ENCODE peak calls at places on chromosomes 4 and X, in four cellular contexts. X is HepG2, P is K562, J is GM12878. R is an unnamed sample.

GRCh38 chr4:87150498-87151261 is 69.7 kb downstream of the KLHL8 start:
- DNase-seq in X (peak), J (peak), P (peak), R (peak)

GRCh38 chr4:78650106-78651021 is 98.8 kb downstream of the ANXA3 start:
- DNase-seq in X (no peak), J (no peak), P (peak), R (no peak)

GRCh38 chrX:7347465-7347864 is 199.5 kb upstream of the PUDP start:
- DNase-seq in X (no peak), P (no peak), J (no peak), R (no peak)

GRCh38 chr4:37767546-37767945 is 58.9 kb upstream of the PGM2 start:
- DNase-seq in J (no peak), P (no peak), X (peak), R (no peak)

GRCh38 chr4:42397635-42398447 is 553 bp downstream of the SHISA3 start:
- DNase-seq in P (no peak), X (no peak), J (no peak), R (no peak)

GRCh38 chr4:1246111-1246881 is 2.6 kb downstream of the CTBP1 start:
- DNase-seq in J (no peak), X (no peak), P (no peak), R (no peak)

GRCh38 chrX:68307767-68308166 is 125.5 kb downstream of the OPHN1 start:
- DNase-seq in J (no peak), X (no peak), P (no peak), R (peak)

GRCh38 chr4:55184600-55185523 is 59.5 kb upstream of the KDR start:
- DNase-seq in X (peak), J (no peak), P (peak), R (peak)

GRCh38 chr4:602559-602942 is 22.8 kb upstream of the PDE6B start:
- DNase-seq in X (peak), J (no peak), P (peak), R (peak)

GRCh38 chr4:83075271-83075670 is 39.3 kb downstream of the PLAC8 start:
- DNase-seq in P (no peak), X (no peak), J (no peak), R (no peak)

GRCh38 chr4:102319594-102319993 is 25.7 kb downstream of the SLC39A8 start:
- DNase-seq in J (no peak), X (no peak), P (no peak), R (no peak)

GRCh38 chr4:184142121-184143000 is 75.3 kb downstream of the ENPP6 start:
- DNase-seq in P (no peak), X (no peak), J (no peak), R (no peak)

GRCh38 chr4:56995525-56995924 is 16.8 kb downstream of the POLR2B start:
- DNase-seq in P (no peak), X (no peak), J (no peak), R (no peak)

GRCh38 chrX:101208152-101208905 is 11.3 kb upstream of the DRP2 start:
- DNase-seq in P (no peak), J (peak), X (peak), R (no peak)

GRCh38 chr4:87093443-87094123 is 126.8 kb downstream of the KLHL8 start:
- DNase-seq in X (peak), J (peak), P (peak), R (peak)

GRCh38 chr4:45363931-45364330 is 637.6 kb upstream of the GNPDA2 start:
- DNase-seq in J (no peak), X (no peak), P (no peak), R (no peak)

GRCh38 chr4:149371021-149371420 is 444.6 kb downstream of the IQCM start:
- DNase-seq in X (peak), J (no peak), P (peak), R (peak)

GRCh38 chr4:136900706-136901105 is 631.6 kb downstream of the PCDH18 start:
- DNase-seq in P (no peak), J (no peak), X (no peak), R (no peak)

GRCh38 chrX:70422886-70423336 is at the start of gene GDPD2:
- DNase-seq in X (peak), P (no peak), J (no peak), R (no peak)

GRCh38 chr4:131566026-131566425 is 1583.1 kb upstream of the PCDH10 start:
- DNase-seq in J (no peak), P (no peak), X (no peak), R (no peak)

GRCh38 chr4:13541176-13541604 is 3.1 kb downstream of the NKX3-2 start:
- DNase-seq in X (no peak), J (no peak), P (no peak), R (no peak)

GRCh38 chr4:145340071-145340695 is 141.5 kb upstream of the SMAD1 start:
- DNase-seq in J (no peak), P (peak), X (no peak), R (no peak)

GRCh38 chr4:34972189-34972588 is 1272.1 kb downstream of the ARAP2 start:
- DNase-seq in J (no peak), X (no peak), P (no peak), R (no peak)

GRCh38 chr4:171924761-171925376 is 111.7 kb downstream of the GALNTL6 start:
- DNase-seq in P (no peak), X (no peak), J (no peak), R (no peak)

GRCh38 chrX:9153299-9153698 is 119.4 kb upstream of the FAM9B start:
- DNase-seq in J (no peak), P (no peak), X (no peak), R (no peak)

GRCh38 chrX:139826065-139827044 is 106.5 kb downstream of the ATP11C start:
- DNase-seq in P (no peak), X (no peak), J (no peak), R (no peak)

GRCh38 chrX:106608016-106608415 is 3.8 kb upstream of the RADX start:
- DNase-seq in X (no peak), J (no peak), P (no peak), R (no peak)

GRCh38 chr4:40308528-40309122 is 26.5 kb upstream of the CHRNA9 start:
- DNase-seq in P (no peak), J (no peak), X (no peak), R (no peak)

GRCh38 chr4:22389240-22389871 is 126.5 kb downstream of the ADGRA3 start:
- DNase-seq in P (peak), J (no peak), X (peak), R (peak)

GRCh38 chrX:24760601-24761000 is 66.9 kb downstream of the POLA1 start:
- DNase-seq in P (no peak), X (no peak), J (no peak), R (no peak)

GRCh38 chr4:172706000-172706399 is 462.6 kb upstream of the GALNT7 start:
- DNase-seq in J (no peak), P (no peak), X (no peak), R (no peak)

GRCh38 chrX:456925-457768 is 70.4 kb upstream of the PPP2R3B start:
- DNase-seq in J (no peak), P (no peak), X (no peak), R (no peak)

GRCh38 chr4:143254479-143255216 is 69.9 kb downstream of the USP38 start:
- DNase-seq in P (peak), J (no peak), X (no peak), R (no peak)

GRCh38 chrX:14039344-14039743 is 9.7 kb upstream of the GEMIN8 start:
- DNase-seq in X (peak), J (no peak), P (peak), R (no peak)

GRCh38 chr4:119785963-119786362 is 157.4 kb upstream of the PDE5A start:
- DNase-seq in J (no peak), X (peak), P (no peak), R (peak)

GRCh38 chr4:184021389-184021788 is 116.3 kb downstream of the STOX2 start:
- DNase-seq in X (no peak), J (no peak), P (no peak), R (no peak)

GRCh38 chr4:86117781-86118302 is 242.0 kb downstream of the MAPK10 start:
- DNase-seq in J (no peak), P (no peak), X (no peak), R (no peak)

GRCh38 chr4:183588169-183588675 is 70.8 kb downstream of the RWDD4 start:
- DNase-seq in P (no peak), X (no peak), J (no peak), R (no peak)

GRCh38 chr4:72418458-72418857 is 150.6 kb downstream of the ADAMTS3 start:
- DNase-seq in P (peak), X (no peak), J (no peak), R (no peak)

GRCh38 chrX:11239230-11239629 is 54.0 kb upstream of the AMELX start:
- DNase-seq in P (peak), X (peak), J (peak), R (no peak)

GRCh38 chrX:11241720-11242119 is 51.5 kb upstream of the AMELX start:
- DNase-seq in P (no peak), X (no peak), J (no peak), R (no peak)

GRCh38 chrX:11242704-11243103 is 50.5 kb upstream of the AMELX start:
- DNase-seq in X (no peak), P (no peak), J (no peak), R (no peak)

DNA sequence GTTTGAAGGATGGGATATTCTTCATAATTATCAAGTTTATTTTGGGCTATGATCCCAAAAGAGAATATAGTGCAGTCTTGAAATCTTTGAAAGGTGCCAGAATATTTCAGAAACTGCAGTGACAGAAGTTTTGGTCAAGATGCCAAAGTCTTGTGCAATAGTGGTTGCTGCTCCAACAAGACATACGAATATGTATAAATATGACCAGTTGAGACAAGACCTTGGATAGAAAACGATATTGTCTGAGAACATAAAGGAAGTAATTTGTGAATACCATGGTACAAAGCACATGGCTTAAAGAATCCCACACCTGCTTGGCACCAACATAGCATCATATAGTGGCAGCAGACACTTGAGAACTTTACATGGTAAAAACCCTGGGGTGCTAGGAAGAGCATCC is 48.6 kb upstream of the AMELX start:
- DNase-seq in X (no peak), J (no peak), P (no peak), R (no peak)
- TF ChIP-seq REST in X (no peak), J (no peak), P (no peak), R (no peak)

DNA sequence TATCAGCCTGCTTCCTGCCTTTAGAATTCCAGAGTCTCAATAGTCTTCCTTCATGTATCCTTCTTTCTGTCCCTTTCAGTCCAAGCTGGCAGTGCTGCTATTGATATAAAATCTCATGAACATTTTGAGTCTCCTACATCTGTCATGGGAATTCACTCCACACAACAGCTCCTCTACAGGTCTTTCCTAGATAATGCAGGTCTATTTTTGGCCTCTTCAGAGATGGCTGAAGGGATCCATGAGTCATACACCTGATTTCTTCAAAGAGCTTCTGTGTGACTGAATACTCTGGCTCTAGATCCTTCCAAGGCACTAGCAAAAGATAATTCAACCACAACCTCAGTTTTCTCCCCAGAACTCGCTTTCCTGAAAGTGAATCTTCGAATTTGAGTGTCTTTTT is 115.4 kb downstream of the STPG2 start:
- DNase-seq in J (no peak), P (peak), X (no peak), R (peak)
- TF ChIP-seq SP1 in J (no peak), P (no peak), X (no peak), R (no peak)

DNA sequence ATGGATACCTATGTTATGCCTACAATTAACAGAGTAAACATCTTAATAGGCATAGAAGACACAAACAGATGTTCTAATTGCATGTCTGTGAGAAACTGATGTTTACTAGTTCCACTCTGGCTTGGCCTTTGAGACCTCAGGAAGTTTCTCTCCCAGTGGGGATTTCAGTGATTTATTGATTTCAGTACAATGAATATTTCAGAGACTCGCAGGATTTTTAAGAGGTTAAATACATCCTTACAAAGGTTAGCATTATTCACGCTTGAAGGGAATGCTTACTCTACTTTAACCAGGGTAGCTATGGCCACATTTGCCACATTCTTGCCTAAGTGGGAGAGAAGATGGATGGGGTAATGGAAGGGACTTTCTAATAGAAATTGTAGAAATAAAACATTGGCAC is 480.0 kb downstream of the SPRY1 start:
- DNase-seq in X (no peak), J (no peak), P (no peak), R (no peak)
- TF ChIP-seq REST in X (no peak), J (no peak), P (no peak), R (no peak)

GRCh38 chrX:72712094-72712755 is 1.9 kb downstream of the PHKA1 start:
- DNase-seq in P (peak), J (no peak), X (no peak), R (no peak)
- TF ChIP-seq SP1 in P (no peak), J (no peak), X (no peak), R (no peak)

GRCh38 chr4:169225058-169225751 is 45.6 kb downstream of the SH3RF1 start:
- DNase-seq in P (no peak), J (no peak), X (no peak), R (peak)
- TF ChIP-seq REST in P (no peak), J (no peak), X (no peak), R (no peak)

GRCh38 chr4:89614155-89614554 is 222.8 kb downstream of the SNCA start:
- DNase-seq in P (no peak), J (no peak), X (no peak), R (no peak)

GRCh38 chr4:89617256-89617655 is 219.7 kb downstream of the SNCA start:
- DNase-seq in P (no peak), J (no peak), X (no peak), R (no peak)

GRCh38 chr4:89619230-89619962 is 217.6 kb downstream of the SNCA start:
- DNase-seq in J (no peak), X (no peak), P (no peak), R (no peak)

GRCh38 chr4:89616382-89616781 is 220.6 kb downstream of the SNCA start:
- DNase-seq in X (no peak), J (no peak), P (no peak), R (no peak)

GRCh38 chr4:89615056-89615455 is 221.9 kb downstream of the SNCA start:
- DNase-seq in P (no peak), J (no peak), X (no peak), R (no peak)
- TF ChIP-seq SP1 in P (no peak), J (no peak), X (no peak), R (no peak)

DNA sequence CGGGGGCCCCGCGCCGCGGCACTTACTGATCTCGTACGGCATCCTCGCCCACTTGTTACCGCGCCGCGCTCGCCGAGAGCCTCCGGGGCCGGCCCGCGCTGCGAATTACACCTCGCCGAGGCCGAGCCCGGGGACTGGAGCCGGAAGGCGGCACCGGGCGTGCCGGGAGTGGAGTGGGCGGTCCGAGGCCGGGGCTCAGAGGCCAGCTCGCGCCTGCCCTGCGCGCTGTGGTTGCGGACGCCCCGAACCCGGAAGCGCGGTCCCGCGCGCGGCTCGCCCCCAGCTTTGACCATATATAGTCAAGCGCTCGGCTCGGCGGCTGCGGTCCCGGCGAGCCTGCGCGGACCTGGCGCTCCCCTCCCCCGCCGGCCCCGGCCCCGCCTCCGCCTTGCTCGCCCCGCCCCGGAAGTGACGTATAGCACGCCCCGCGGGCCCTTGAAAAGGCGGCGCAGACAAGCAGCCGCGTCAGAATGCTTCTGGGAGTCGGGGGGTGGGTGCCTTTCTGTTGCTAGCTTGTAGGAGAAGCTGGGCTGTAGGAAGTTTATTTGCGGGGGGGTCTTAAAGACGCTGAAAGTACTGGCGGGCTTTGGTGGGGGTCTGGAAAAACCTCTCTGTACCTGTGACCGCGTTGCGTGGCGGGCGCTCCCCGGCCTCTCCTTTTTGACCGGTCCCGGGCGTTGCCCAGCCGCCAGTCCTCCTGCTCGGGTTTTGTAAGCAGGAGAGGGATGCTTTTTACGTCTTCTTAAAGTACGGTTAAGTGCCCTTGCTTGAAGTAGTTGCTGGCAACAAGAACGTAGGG is at the start of gene WDR1:
- DNase-seq in J (peak), X (peak), P (peak), R (peak)
- TF ChIP-seq REST in J (no peak), X (no peak), P (no peak), R (no peak)

GRCh38 chr4:174930895-174931294 is 12.7 kb downstream of the ADAM29 start:
- DNase-seq in J (no peak), X (no peak), P (no peak), R (no peak)
- TF ChIP-seq SP1 in J (no peak), X (no peak), P (no peak), R (no peak)

DNA sequence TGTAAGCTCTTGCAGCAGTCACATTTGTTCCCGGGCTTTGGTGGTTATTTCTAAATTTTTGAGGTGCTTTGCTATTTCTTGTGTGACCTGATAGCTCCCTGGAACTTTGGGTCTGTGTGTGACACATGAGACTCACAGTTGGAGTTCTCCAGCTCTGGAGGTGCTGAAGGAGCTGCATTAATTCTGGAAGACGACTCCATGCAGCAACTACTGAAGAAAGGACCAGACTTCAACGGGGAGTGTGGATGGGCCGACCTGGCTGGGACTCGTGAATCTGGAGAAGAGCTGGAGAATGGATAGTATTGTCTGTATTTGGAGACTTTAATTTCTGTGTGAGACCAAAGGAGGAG is 1.5 kb downstream of the MRFAP1 start:
- DNase-seq in P (no peak), J (no peak), X (no peak), R (no peak)
- TF ChIP-seq REST in P (no peak), J (no peak), X (peak), R (no peak)